ENCODE peak calls at places on chromosome 4, in seven cellular contexts. N is GM23338, U is lung, C is upper lobe of left lung, T is mucosa of descending colon, V is pancreas, Y is K562. B is an unnamed sample.

GRCh38 chr4:14143892-14144291 is 516.4 kb upstream of the BOD1L1 start:
- DNase-seq in N (peak; percentile 41), U (no peak), C (no peak), T (no peak), V (no peak), Y (no peak), B (no peak)

GRCh38 chr4:78057600-78058560 is 757 bp downstream of the FRAS1 start:
- DNase-seq in N (peak; percentile 62), U (peak; percentile 47), C (peak; percentile 60), T (peak; percentile 55), V (peak; percentile 75), Y (no peak), B (no peak)

GRCh38 chr4:159358226-159358625 is 255.3 kb downstream of the RAPGEF2 start:
- DNase-seq in N (no peak), U (no peak), C (no peak), T (no peak), V (no peak), Y (no peak), B (no peak)

GRCh38 chr4:137408527-137409177 is 123.6 kb downstream of the PCDH18 start:
- DNase-seq in N (peak; percentile 51), U (no peak), C (no peak), T (no peak), V (no peak), Y (no peak), B (no peak)

GRCh38 chr4:172656055-172656454 is 512.6 kb upstream of the GALNT7 start:
- DNase-seq in N (no peak), U (no peak), C (no peak), T (no peak), V (no peak), Y (no peak), B (no peak)

GRCh38 chr4:148454835-148455234 is 12.6 kb upstream of the NR3C2 start:
- DNase-seq in N (no peak), U (no peak), C (no peak), T (no peak), V (no peak), Y (no peak), B (no peak)

GRCh38 chr4:2250764-2251072 is 8.8 kb upstream of the HAUS3 start:
- DNase-seq in N (no peak), U (peak; percentile 25), C (peak; percentile 17), T (no peak), V (no peak), Y (no peak), B (no peak)

GRCh38 chr4:5821665-5822358 is 71.1 kb downstream of the CRMP1 start:
- DNase-seq in N (peak; percentile 76), U (no peak), C (no peak), T (no peak), V (no peak), Y (peak; percentile 66), B (no peak)

GRCh38 chr4:56465599-56466295 is 1.7 kb upstream of the SRP72 start:
- DNase-seq in N (peak; percentile 11), U (no peak), C (no peak), T (no peak), V (no peak), Y (no peak), B (no peak)

GRCh38 chr4:140426610-140427103 is 791 bp downstream of the CLGN start:
- DNase-seq in N (peak; percentile 59), U (no peak), C (no peak), T (no peak), V (no peak), Y (peak; percentile 12), B (no peak)
- TF ChIP-seq CTCF in N (no peak), U (no peak), C (no peak), T (no peak), V (no peak), Y (peak; percentile 29), B (no peak)

DNA sequence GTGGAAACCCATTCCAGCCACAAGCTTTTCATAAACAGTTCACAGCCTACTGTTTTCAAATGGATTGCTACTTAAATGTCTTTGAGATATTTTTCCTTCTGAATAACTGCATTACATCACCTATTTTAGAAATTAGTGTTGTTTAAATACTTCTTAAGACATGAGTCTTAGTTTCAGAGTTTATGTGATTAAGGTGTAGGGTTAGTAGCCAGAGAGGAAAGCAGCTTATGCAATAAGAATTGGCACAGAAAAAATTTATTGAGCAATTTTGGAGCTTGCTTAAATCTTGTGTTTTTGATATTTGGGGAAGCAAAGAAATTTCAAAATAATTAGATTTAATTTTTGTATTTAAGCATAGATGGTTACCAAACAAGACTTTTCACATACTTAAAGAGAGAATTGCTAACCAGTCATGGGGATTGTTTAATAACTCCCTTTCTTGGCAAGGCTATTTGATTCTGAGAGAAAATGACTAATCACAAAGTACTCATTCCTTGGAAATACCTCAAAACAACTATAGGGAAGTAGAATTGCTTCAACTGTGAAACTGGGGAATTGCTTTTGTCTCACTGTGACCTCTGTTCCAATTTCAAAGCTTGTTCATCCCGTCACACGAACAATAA is 202.0 kb upstream of the GRID2 start:
- DNase-seq in N (no peak), U (no peak), C (no peak), T (no peak), V (no peak), Y (no peak), B (no peak)
- H3K4me1 ChIP-seq in N (peaks cover 4% of the 10 kb centered on the region), U (no peaks in the 10 kb centered on the region), C (no peaks in the 10 kb centered on the region), T (no peaks in the 10 kb centered on the region), V (peaks cover 14% of the 10 kb centered on the region), Y (no peaks in the 10 kb centered on the region), B (peaks cover 16% of the 10 kb centered on the region)

GRCh38 chr4:7077371-7077770 is 9.5 kb upstream of the GRPEL1 start:
- DNase-seq in N (no peak), U (no peak), C (no peak), T (no peak), V (no peak), Y (no peak), B (no peak)

GRCh38 chr4:7074423-7074822 is 6.6 kb upstream of the GRPEL1 start:
- DNase-seq in N (no peak), U (no peak), C (no peak), T (no peak), V (no peak), Y (no peak), B (no peak)

GRCh38 chr4:7073526-7074390 is 5.9 kb upstream of the GRPEL1 start:
- DNase-seq in N (peak; percentile 89), U (no peak), C (no peak), T (no peak), V (no peak), Y (peak; percentile 84), B (no peak)

GRCh38 chr4:7076694-7077082 is 8.8 kb upstream of the GRPEL1 start:
- DNase-seq in N (no peak), U (no peak), C (no peak), T (no peak), V (no peak), Y (no peak), B (no peak)

DNA sequence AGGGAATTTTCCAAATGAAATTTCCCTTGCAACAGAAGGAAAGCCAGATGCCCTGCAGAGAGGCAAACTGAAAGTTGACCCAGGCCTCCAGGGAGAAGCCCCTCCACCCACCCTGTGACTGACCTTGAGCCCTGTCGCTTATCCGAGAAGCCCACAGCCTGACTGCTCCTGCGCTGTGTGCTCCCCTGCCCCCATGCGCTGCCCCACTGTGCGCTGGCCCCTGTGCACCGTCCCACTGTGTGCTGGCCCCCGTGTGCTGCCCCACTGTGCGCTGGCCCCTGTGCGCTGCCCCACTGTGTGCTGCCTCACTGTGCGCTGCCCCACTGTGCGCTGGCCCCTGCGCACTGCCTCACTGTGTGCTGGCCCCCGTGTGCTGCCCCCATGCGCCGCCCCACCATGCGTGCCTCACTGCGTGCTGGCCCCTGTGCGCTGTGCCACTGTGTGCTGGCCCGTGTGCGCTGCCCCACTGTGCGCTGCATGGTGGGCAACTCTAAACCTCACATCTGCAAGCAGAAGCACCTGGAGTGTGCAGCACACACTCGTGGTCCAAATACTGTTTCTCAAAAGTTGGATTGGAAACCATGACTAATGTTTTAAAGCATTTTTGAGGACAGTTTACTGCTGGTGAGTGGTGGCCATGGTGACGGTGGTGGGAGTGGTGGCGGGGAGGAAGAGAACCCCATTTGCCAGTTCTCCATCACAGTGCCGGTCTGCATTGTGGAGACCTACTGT is 8.3 kb upstream of the GRPEL1 start:
- DNase-seq in N (no peak), U (no peak), C (no peak), T (no peak), V (no peak), Y (no peak), B (no peak)
- H3K36me3 ChIP-seq in N (no peaks in the 10 kb centered on the region), U (no peaks in the 10 kb centered on the region), C (no peaks in the 10 kb centered on the region), T (no peaks in the 10 kb centered on the region), V (no peaks in the 10 kb centered on the region), Y (no peaks in the 10 kb centered on the region), B (no peaks in the 10 kb centered on the region)

GRCh38 chr4:52107745-52108144 is 56.6 kb downstream of the SPATA18 start:
- DNase-seq in N (peak; percentile 6), U (no peak), C (no peak), T (no peak), V (no peak), Y (no peak), B (no peak)
- TF ChIP-seq CTCF in N (peak; percentile 40), U (no peak), C (no peak), T (no peak), V (no peak), Y (peak; percentile 4), B (no peak)

GRCh38 chr4:7460591-7460990 is 25.9 kb upstream of the PSAPL1 start:
- DNase-seq in N (no peak), U (no peak), C (no peak), T (no peak), V (no peak), Y (peak; percentile 33), B (no peak)
- H3K4me1 ChIP-seq in N (no peaks in the 10 kb centered on the region), U (no peaks in the 10 kb centered on the region), C (no peaks in the 10 kb centered on the region), T (no peaks in the 10 kb centered on the region), V (no peaks in the 10 kb centered on the region), Y (no peaks in the 10 kb centered on the region), B (no peaks in the 10 kb centered on the region)

GRCh38 chr4:119266153-119266552 is 53.6 kb downstream of the USP53 start:
- DNase-seq in N (no peak), U (no peak), C (no peak), T (no peak), V (no peak), Y (no peak), B (no peak)

GRCh38 chr4:119271361-119272085 is 50.4 kb downstream of the FABP2 start:
- DNase-seq in N (no peak), U (no peak), C (no peak), T (no peak), V (no peak), Y (no peak), B (no peak)

GRCh38 chr4:119264743-119265142 is 52.2 kb downstream of the USP53 start:
- DNase-seq in N (no peak), U (no peak), C (no peak), T (no peak), V (no peak), Y (no peak), B (no peak)

DNA sequence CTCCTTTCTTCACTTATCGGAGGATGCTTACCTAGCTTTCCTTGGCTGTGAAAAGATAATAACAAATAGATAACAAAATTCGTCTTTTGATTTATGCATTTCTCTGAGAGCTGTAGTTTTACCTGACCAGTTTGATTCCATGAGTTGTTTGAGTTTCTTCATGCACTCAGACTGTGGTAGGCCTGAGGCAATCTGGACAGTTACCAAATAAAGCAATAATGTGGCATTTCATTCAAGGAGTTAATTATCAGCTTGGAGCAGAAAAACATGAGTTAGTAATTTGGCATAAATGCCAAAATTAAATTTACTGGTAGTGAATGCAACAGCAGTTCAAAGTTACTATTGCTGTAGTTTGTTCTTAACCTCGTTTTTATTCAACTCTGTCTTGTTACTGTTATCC is 53.5 kb downstream of the FABP2 start:
- DNase-seq in N (no peak), U (no peak), C (no peak), T (no peak), V (no peak), Y (no peak), B (no peak)
- H3K36me3 ChIP-seq in N (peaks cover 21% of the 10 kb centered on the region), U (peaks cover 19% of the 10 kb centered on the region), C (peaks cover 6% of the 10 kb centered on the region), T (no peaks in the 10 kb centered on the region), V (peaks cover 13% of the 10 kb centered on the region), Y (peaks cover 6% of the 10 kb centered on the region), B (no peaks in the 10 kb centered on the region)

B was measured in vagina.